ENCODE peak calls at places on chromosome 3, in ten cellular contexts. J is cardiac septum; D is Calu3; T is CD8-positive, alpha-beta memory T cell; K is effector memory CD8-positive, alpha-beta T cell; I is fibroblast of lung; X is NCI-H1694; W is dorsolateral prefrontal cortex; H is GDM1; U is BE2C. Q is an unnamed sample.

GRCh38 chr3:13815088-13815683 is 64.7 kb downstream of the WNT7A start:
- DNase-seq in J (no peak), D (no peak), T (no peak), K (no peak), I (no peak), X (no peak), W (no peak), H (no peak), U (no peak), Q (no peak)

GRCh38 chr3:11390411-11391171 is 118.4 kb downstream of the ATG7 start:
- DNase-seq in J (no peak), D (no peak), T (no peak), K (no peak), I (peak; percentile 59), X (no peak), W (no peak), H (no peak), U (no peak), Q (no peak)

GRCh38 chr3:50657816-50658215 is 16.9 kb upstream of the DOCK3 start:
- DNase-seq in J (no peak), D (no peak), T (no peak), K (no peak), I (no peak), X (no peak), W (no peak), H (no peak), U (no peak), Q (no peak)

GRCh38 chr3:138078096-138078495 is 37.3 kb downstream of the DZIP1L start:
- DNase-seq in J (no peak), D (no peak), T (no peak), K (no peak), I (peak; percentile 71), X (no peak), W (no peak), H (no peak), U (no peak), Q (no peak)

GRCh38 chr3:47296562-47297302 is 14.0 kb downstream of the KLHL18 start:
- DNase-seq in J (no peak), D (no peak), T (no peak), K (no peak), I (no peak), X (no peak), W (no peak), H (no peak), U (no peak), Q (no peak)

GRCh38 chr3:13235897-13236296 is 162.7 kb upstream of the IQSEC1 start:
- DNase-seq in J (no peak), D (no peak), T (no peak), K (no peak), I (no peak), X (no peak), W (no peak), H (no peak), U (peak; percentile 24), Q (no peak)

GRCh38 chr3:29537889-29538609 is 257.2 kb downstream of the RBMS3 start:
- DNase-seq in J (no peak), D (no peak), T (no peak), K (no peak), I (no peak), X (no peak), W (no peak), H (no peak), U (no peak), Q (no peak)

GRCh38 chr3:25662921-25663320 is 1.8 kb downstream of the TOP2B start:
- DNase-seq in J (no peak), D (no peak), T (no peak), K (no peak), I (no peak), X (no peak), W (no peak), H (no peak), U (no peak), Q (no peak)

GRCh38 chr3:183823963-183824362 is 1.4 kb downstream of the MAP6D1 start:
- DNase-seq in J (no peak), D (no peak), T (no peak), K (no peak), I (no peak), X (peak; percentile 24), W (no peak), H (no peak), U (no peak), Q (no peak)

GRCh38 chr3:46564190-46565112 is 1.7 kb downstream of the LRRC2 start:
- DNase-seq in J (peak; percentile 83), D (no peak), T (no peak), K (no peak), I (peak; percentile 45), X (no peak), W (no peak), H (no peak), U (no peak), Q (no peak)

GRCh38 chr3:11820540-11821041 is 26.1 kb downstream of the TAMM41 start:
- DNase-seq in J (no peak), D (no peak), T (no peak), K (no peak), I (peak; percentile 53), X (peak; percentile 9), W (no peak), H (no peak), U (no peak), Q (no peak)

GRCh38 chr3:69051796-69052566 is at the start of gene TMF1:
- DNase-seq in J (peak; percentile 98), D (peak; percentile 96), T (peak; percentile 97), K (peak; percentile 96), I (peak; percentile 98), X (no peak), W (peak; percentile 98), H (no peak), U (peak; percentile 98), Q (peak; percentile 97)

GRCh38 chr3:45596290-45596791 is 1.8 kb downstream of the LIMD1 start:
- DNase-seq in J (peak; percentile 47), D (no peak), T (no peak), K (no peak), I (no peak), X (no peak), W (no peak), H (no peak), U (no peak), Q (no peak)

GRCh38 chr3:12221663-12222062 is 63.0 kb upstream of the TIMP4 start:
- DNase-seq in J (no peak), D (no peak), T (no peak), K (no peak), I (no peak), X (no peak), W (no peak), H (no peak), U (no peak), Q (no peak)

GRCh38 chr3:114442251-114442650 is 148.4 kb downstream of the TIGIT start:
- DNase-seq in J (no peak), D (no peak), T (no peak), K (no peak), I (peak; percentile 79), X (no peak), W (no peak), H (no peak), U (no peak), Q (no peak)

GRCh38 chr3:151584603-151585002 is 123.7 kb upstream of the IGSF10 start:
- DNase-seq in J (no peak), D (peak; percentile 12), T (no peak), K (no peak), I (peak; percentile 22), X (no peak), W (no peak), H (no peak), U (no peak), Q (no peak)

GRCh38 chr3:8436667-8437287 is 64.8 kb upstream of the LMCD1 start:
- DNase-seq in J (no peak), D (no peak), T (no peak), K (no peak), I (no peak), X (no peak), W (no peak), H (no peak), U (no peak), Q (no peak)

GRCh38 chr3:177893321-177893720 is 642.9 kb upstream of the KCNMB2 start:
- DNase-seq in J (no peak), D (no peak), T (no peak), K (no peak), I (no peak), X (no peak), W (no peak), H (no peak), U (no peak), Q (no peak)

GRCh38 chr3:67819447-67819846 is 165.0 kb upstream of the SUCLG2 start:
- DNase-seq in J (no peak), D (peak; percentile 3), T (no peak), K (no peak), I (no peak), X (no peak), W (no peak), H (no peak), U (no peak), Q (no peak)

GRCh38 chr3:59759298-59760169 is 709.7 kb upstream of the CFAP20DC start:
- DNase-seq in J (no peak), D (no peak), T (no peak), K (no peak), I (peak; percentile 67), X (no peak), W (no peak), H (no peak), U (no peak), Q (no peak)

GRCh38 chr3:194132465-194133358 is 3.2 kb upstream of the HES1 start:
- DNase-seq in J (no peak), D (no peak), T (no peak), K (no peak), I (no peak), X (no peak), W (no peak), H (no peak), U (no peak), Q (no peak)